ENCODE peak calls at places on chromosome 16, in six cellular contexts. G is left lung, B is thoracic aorta, K is kidney, H is ascending aorta, U is GM23248. S is an unnamed sample. For H3K9me3, the result is how much of the 10 kb centered on the place peaks cover.

GRCh38 chr16:48555597-48555996 is 54.4 kb downstream of the N4BP1 start:
- DNase-seq in K (no peak), H (no peak), G (no peak), B (no peak), U (no peak), S (no peak)

GRCh38 chr16:62883526-62883925 is 847.3 kb upstream of the CDH8 start:
- DNase-seq in B (no peak), K (no peak), G (no peak), H (no peak), U (no peak), S (no peak)

GRCh38 chr16:64866026-64866425 is 255.8 kb downstream of the CDH11 start:
- DNase-seq in H (no peak), B (no peak), K (no peak), U (no peak), G (no peak), S (no peak)

GRCh38 chr16:30104090-30104489 is 8.1 kb upstream of the YPEL3 start:
- DNase-seq in B (no peak), G (no peak), U (no peak), H (no peak), K (no peak), S (no peak)

GRCh38 chr16:89201467-89202377 is 1.4 kb upstream of the SLC22A31 start:
- DNase-seq in G (peak), U (peak), K (peak), B (no peak), H (no peak), S (peak)

GRCh38 chr16:11697319-11697718 is 29.1 kb downstream of the SNN start:
- DNase-seq in U (no peak), H (no peak), B (no peak), G (no peak), K (no peak), S (no peak)

GRCh38 chr16:68079616-68080344 is 5.4 kb upstream of the NFATC3 start:
- DNase-seq in K (peak), G (peak), H (peak), B (no peak), U (no peak), S (no peak)

GRCh38 chr16:9657659-9658058 is 524.6 kb downstream of the GRIN2A start:
- DNase-seq in G (no peak), B (no peak), U (no peak), H (no peak), K (no peak), S (no peak)

GRCh38 chr16:22787456-22788189 is 26.3 kb upstream of the HS3ST2 start:
- DNase-seq in K (no peak), G (no peak), U (peak), B (no peak), H (no peak), S (peak)

GRCh38 chr16:17408296-17408695 is 62.5 kb downstream of the XYLT1 start:
- DNase-seq in K (no peak), H (no peak), B (no peak), U (peak), G (no peak), S (no peak)

GRCh38 chr16:17404903-17405691 is 65.7 kb downstream of the XYLT1 start:
- DNase-seq in B (peak), U (peak), G (peak), H (peak), K (no peak), S (peak)

GRCh38 chr16:17407321-17407720 is 63.4 kb downstream of the XYLT1 start:
- DNase-seq in B (no peak), U (no peak), H (no peak), K (no peak), G (no peak), S (no peak)

GRCh38 chr16:17403156-17403809 is 67.5 kb downstream of the XYLT1 start:
- DNase-seq in K (no peak), B (no peak), U (no peak), G (no peak), H (no peak), S (no peak)

GRCh38 chr16:17403859-17404545 is 66.8 kb downstream of the XYLT1 start:
- DNase-seq in U (no peak), B (no peak), H (no peak), G (no peak), K (no peak), S (no peak)
- H3K4me3 ChIP-seq in U (no peak), B (no peak), H (no peak), G (no peak), K (no peak), S (no peak)

DNA sequence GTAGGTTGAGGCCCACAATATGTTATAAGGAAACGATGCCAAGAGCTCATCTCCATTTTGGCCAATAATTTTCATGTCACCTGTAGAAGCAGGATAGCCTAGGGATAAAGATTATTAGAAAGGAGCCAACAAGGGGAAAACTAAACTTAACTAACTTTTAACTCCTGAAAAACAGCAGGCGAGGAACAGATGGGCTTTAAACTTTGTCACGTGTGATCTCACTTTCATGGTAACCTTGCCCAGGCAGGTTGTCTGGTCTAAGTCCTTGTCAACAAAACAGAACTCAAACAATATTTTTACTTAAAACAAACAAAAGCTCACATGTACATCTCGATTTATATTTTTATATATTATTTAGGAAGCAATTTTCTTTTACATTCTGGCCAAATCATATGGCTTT is 1672.0 kb downstream of the TP53TG3F start:
- DNase-seq in U (no peak), G (no peak), H (no peak), K (no peak), B (no peak), S (no peak)
- H3K9me3 ChIP-seq in U (under half), G (under half), H (under half), K (under half), B (under half), S (under half)

DNA sequence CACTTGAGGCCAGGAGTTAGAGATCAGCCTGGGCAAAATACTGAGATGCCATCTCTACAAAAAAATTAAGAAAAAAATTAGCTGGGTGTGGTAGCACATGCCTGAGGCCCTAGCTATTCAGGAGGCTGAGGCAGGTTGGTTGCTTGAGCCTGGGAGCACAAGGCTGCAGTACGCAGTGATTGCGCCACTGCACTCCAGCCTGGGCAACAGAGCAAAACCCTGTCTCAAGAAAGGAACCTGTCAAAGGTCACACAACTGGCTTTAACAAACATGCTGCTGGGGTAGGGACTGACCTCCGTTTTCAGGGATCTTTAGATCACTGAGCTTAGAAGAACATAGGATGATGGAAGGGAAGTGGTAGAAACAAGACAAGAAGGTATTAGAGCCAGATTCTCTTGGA is 95.0 kb downstream of the IRX3 start:
- DNase-seq in K (no peak), G (no peak), H (no peak), U (no peak), B (no peak), S (no peak)
- H3K4me3 ChIP-seq in K (no peak), G (no peak), H (no peak), U (no peak), B (no peak), S (no peak)

DNA sequence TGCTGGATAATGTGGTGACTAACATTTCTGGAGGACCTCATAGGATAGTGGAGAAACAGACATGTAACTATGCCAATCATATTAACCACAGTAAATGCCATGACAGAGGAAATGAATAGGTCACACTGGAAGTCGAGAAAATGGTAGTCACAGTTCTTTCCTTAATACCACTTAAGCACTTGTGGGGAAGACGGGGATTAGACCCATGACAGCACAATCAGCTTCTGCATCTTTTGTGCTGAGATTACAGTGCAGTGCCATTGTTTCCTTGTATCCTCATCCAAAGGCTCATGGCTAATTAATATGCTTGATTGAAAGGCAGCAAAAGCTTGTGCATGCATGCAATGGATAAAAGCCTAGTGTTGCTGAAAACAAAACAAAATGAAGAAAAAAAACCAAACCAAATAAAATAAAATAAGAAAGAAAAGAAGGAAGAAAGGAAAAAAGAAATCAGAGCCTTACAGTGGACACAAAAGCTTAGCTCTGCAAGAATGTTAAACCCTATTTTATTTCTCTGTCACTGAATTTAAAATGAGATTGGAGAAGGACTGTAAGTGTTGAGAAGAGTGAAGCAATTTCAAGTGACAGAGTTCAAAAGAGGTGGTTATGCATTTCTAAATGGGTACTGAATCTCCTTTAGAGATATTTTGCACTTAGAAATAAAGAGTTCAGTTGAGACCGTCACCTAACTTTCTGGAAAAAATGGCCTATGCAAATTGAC is 1011.9 kb downstream of the CDH8 start:
- DNase-seq in H (no peak), G (no peak), K (no peak), B (no peak), U (no peak), S (no peak)
- H3K9me3 ChIP-seq in H (under half), G (under half), K (under half), B (under half), U (under half), S (under half)

DNA sequence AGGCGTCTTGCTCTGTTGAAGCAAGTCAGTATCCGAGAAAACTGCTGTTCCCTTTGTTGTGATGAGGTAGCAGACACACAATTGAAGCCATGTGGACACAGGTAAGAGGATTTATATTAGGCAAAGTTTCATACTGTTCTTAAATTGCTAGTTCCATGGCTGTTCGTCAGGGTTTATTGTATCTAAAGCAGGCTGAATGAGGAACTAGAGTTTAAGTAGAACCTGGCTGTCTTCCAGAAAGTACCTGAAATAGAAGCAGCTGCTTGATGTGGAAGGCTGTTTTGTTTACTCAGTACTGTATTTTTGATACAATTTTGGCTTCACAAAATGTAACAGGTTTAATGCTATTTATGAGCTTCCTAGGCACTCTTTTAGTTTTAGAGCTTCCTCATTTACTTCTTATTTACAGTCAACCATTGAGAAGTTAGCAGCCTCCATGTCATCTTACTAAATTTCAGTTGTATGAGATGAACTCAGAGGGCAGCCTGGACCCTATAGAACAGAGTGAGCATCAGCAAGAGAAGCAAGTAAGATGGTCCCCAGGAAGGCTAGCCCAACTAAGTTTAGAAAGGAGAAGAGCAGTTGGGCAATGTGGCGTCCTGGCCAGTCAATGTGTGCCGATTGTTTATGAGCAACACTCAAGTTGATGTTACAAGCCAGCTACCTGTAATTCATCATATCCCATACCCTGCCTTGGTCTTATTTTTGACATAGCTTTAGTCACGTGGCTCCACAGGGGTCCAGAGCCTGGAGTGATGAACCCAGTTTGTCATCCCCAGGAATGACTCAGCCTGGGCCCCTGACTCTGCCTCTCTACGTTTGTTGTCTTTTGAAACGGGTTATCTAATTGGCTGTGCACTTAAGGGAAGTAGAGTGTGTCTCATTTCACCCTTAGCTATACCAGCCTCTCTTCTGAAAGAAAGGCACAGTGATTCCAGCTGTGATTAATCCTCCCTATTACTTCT is 9.6 kb upstream of the ARL2BP start:
- DNase-seq in U (peak), B (no peak), K (no peak), G (no peak), H (no peak), S (peak)
- H3K4me3 ChIP-seq in U (no peak), B (no peak), K (no peak), G (no peak), H (no peak), S (no peak)

GRCh38 chr16:31674686-31675085 is 147.0 kb downstream of the AHSP start:
- DNase-seq in U (no peak), G (no peak), H (no peak), K (no peak), B (no peak), S (no peak)
- H3K9me3 ChIP-seq in U (under half), G (under half), H (under half), K (under half), B (under half), S (under half)

GRCh38 chr16:86073763-86074493 is 175.0 kb downstream of the IRF8 start:
- DNase-seq in K (peak), U (no peak), H (no peak), G (peak), B (no peak), S (no peak)
- H3K4me3 ChIP-seq in K (no peak), U (no peak), H (no peak), G (no peak), B (no peak), S (no peak)

GRCh38 chr16:46482895-46483294 is 138.3 kb downstream of the SHCBP1 start:
- DNase-seq in H (no peak), K (no peak), G (no peak), U (no peak), B (no peak), S (no peak)
- H3K9me3 ChIP-seq in H (under half), K (under half), G (under half), U (under half), B (under half), S (under half)